ENCODE peak calls at places on chromosomes 7 and 10, in four cellular contexts. W is GM12865, X is astrocyte of the cerebellum, B is HepG2. G is an unnamed sample.
A peak's percentile ranks its signal among the peaks of the same experiment; 100 is the strongest.

GRCh38 chr10:80855348-80855971 is 317.8 kb downstream of the SH2D4B start:
- DNase-seq in W (peak; percentile 61), X (no peak), B (peak; percentile 2), G (no peak)

GRCh38 chr7:137670521-137671064 is 176.2 kb downstream of the DGKI start:
- DNase-seq in W (peak; percentile 81), X (no peak), B (no peak), G (no peak)

GRCh38 chr7:1562611-1563051 is 6.6 kb upstream of the TMEM184A start:
- DNase-seq in W (no peak), X (no peak), B (no peak), G (no peak)

GRCh38 chr7:17325364-17325763 is 26.9 kb downstream of the AHR start:
- DNase-seq in W (no peak), X (no peak), B (no peak), G (no peak)

GRCh38 chr7:143394777-143395176 is 13.6 kb downstream of the ZYX start:
- DNase-seq in W (no peak), X (no peak), B (no peak), G (no peak)

GRCh38 chr7:46879783-46880182 is 702.1 kb downstream of the TNS3 start:
- DNase-seq in W (no peak), X (no peak), B (no peak), G (no peak)

GRCh38 chr7:73828107-73828803 is 2.5 kb upstream of the CLDN4 start:
- DNase-seq in W (no peak), X (no peak), B (peak; percentile 89), G (peak; percentile 95)

GRCh38 chr10:61179734-61180133 is 235.7 kb upstream of the RHOBTB1 start:
- DNase-seq in W (no peak), X (no peak), B (peak; percentile 16), G (peak; percentile 15)

GRCh38 chr10:127982601-127983000 is 75.7 kb downstream of the PTPRE start:
- DNase-seq in W (no peak), X (no peak), B (no peak), G (no peak)

GRCh38 chr7:106465704-106466468 is 181.1 kb upstream of the NAMPT start:
- DNase-seq in W (no peak), X (no peak), B (no peak), G (no peak)

GRCh38 chr10:47336387-47337134 is 11.6 kb upstream of the RBP3 start:
- DNase-seq in W (no peak), X (no peak), B (no peak), G (no peak)

GRCh38 chr7:117780832-117781231 is 92.4 kb downstream of the CTTNBP2 start:
- DNase-seq in W (peak; percentile 74), X (no peak), B (no peak), G (no peak)

GRCh38 chr7:2138146-2138765 is 94.5 kb downstream of the MAD1L1 start:
- DNase-seq in W (peak; percentile 47), X (no peak), B (no peak), G (no peak)

GRCh38 chr10:97428572-97428981 is 2.6 kb downstream of the PGAM1 start:
- DNase-seq in W (peak; percentile 55), X (no peak), B (no peak), G (no peak)

GRCh38 chr7:5705318-5705717 is 76.1 kb downstream of the RNF216 start:
- DNase-seq in W (no peak), X (no peak), B (no peak), G (no peak)

DNA sequence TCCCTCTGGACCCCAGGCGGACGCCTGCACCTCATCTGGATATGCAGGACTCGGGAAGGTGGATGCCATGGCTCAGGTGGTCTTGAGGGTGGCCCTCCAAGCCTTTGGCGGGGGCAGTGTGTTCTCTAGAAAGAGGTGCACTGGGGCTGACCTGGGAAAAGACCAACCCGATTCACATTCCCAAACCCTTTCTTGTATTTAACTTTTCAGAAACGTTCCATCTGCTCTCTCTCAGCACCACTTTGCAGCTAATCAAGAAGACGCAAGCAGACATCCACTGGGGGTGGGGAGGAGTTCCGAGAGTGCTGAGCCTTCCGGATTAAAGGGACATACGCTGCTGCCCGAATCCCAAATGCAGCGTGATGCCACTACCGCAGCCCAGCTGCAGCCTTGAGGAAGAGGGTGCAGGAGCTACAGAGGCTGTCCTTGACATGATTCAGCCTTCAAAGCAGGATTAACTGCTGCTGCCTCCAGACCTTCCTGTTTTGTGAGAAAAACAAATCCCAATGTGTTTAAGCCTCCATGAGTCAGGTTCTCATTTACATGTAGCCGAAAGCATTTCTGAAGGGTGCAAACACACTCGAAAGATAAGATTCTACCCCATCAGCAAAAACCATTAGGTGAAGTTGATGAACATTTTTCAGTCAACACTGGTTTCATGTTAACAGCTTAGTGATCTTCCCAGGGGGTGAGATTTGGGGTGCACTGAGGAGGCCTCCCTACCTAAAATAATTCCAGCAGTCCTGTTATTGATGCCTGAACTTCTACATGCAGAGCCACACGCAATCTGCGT is 40.0 kb downstream of the RBM17 start:
- DNase-seq in W (no peak), X (no peak), B (no peak), G (no peak)
- H3K4me3 ChIP-seq in W (no peak overlapping the region), X (no peak overlapping the region), B (no peak overlapping the region), G (no peak overlapping the region)

DNA sequence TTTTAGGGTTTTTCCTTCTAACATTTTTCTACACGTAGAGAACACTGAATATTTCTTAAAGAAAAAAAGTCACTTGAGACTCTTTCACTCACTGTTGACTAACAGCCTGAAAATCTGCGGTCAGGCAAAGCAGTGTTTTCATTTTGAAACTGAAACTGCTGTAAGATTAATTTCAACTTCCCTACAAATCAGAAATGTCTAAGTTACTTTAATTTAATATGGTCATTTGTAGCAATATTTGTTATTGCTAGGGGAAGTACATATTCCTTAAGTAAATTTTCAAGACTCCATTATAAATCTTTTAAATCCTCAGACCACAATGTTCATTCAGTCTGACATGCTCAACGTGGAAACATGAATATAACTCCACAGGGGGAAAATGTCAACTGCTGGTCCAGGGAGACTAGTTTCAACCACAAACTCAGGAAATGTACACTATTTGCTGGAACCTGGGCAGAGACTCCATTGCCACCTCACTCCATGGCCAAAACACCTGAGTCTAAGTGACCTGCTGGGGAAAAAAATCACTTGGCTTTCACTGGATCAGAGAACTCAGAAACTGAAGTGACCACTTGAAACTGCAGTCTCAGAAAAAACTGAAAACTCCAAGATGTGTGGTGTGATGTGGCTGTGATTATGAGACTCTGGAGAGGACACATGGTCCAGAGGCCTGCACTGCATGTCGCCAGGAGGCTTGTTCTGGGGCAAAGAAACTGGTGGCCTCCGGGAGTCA is 161.2 kb downstream of the TAX1BP1 start:
- DNase-seq in W (peak; percentile 69), X (no peak), B (no peak), G (no peak)
- H3K4me3 ChIP-seq in W (no peak overlapping the region), X (no peak overlapping the region), B (no peak overlapping the region), G (no peak overlapping the region)

GRCh38 chr7:151706568-151707469 is 170.1 kb downstream of the PRKAG2 start:
- DNase-seq in W (no peak), X (no peak), B (no peak), G (no peak)

GRCh38 chr7:151702961-151703360 is 174.0 kb downstream of the PRKAG2 start:
- DNase-seq in W (no peak), X (no peak), B (no peak), G (no peak)

GRCh38 chr7:151705744-151706567 is 171.0 kb downstream of the PRKAG2 start:
- DNase-seq in W (peak; percentile 33), X (no peak), B (peak; percentile 30), G (peak; percentile 58)

GRCh38 chr7:151704284-151704968 is 172.5 kb downstream of the PRKAG2 start:
- DNase-seq in W (no peak), X (no peak), B (no peak), G (no peak)

GRCh38 chr7:151704969-151705743 is 171.8 kb downstream of the PRKAG2 start:
- DNase-seq in W (no peak), X (no peak), B (no peak), G (no peak)
- H3K4me3 ChIP-seq in W (no peak overlapping the region), X (no peak overlapping the region), B (no peak overlapping the region), G (no peak overlapping the region)

DNA sequence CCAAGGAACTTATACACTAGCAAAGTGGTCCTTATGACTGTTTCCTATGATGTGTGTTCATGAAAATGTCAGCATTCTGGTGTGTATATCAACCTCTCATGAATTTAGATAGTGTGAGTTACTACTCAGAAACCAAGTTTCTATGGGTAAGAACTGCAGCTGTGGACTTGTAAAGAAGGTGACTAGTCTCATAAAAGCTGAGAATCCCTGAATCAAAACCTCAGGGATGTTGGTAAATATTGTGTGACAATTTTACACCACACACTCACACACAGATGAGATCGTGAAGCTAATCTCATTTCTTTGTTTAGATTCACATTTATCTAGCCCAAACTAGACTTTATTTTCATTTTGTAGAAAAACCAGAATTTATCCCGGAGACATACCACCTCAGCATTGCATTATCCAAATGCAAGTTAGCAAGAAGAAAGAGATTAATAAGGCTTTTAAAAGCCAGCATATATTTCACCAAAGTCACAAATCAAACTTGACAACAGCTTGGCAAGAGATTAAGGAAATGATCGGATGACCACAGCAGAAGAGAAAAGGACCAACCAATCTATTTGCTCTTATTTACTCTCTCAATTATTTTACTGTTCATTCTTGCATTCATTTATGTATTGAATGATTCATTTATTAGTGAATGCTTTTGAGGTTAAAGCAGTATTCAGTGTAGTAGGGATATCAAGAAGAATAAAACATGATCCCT is 92.9 kb downstream of the PLXDC2 start:
- DNase-seq in W (no peak), X (no peak), B (no peak), G (no peak)
- H3K4me3 ChIP-seq in W (no peak overlapping the region), X (no peak overlapping the region), B (no peak overlapping the region), G (no peak overlapping the region)

GRCh38 chr10:88853155-88853554 is 1.5 kb upstream of the ANKRD22 start:
- DNase-seq in W (no peak), X (no peak), B (no peak), G (no peak)
- H3K4me3 ChIP-seq in W (no peak overlapping the region), X (no peak overlapping the region), B (no peak overlapping the region), G (no peak overlapping the region)

GRCh38 chr10:15181576-15182156 is 13.2 kb upstream of the NMT2 start:
- DNase-seq in W (no peak), X (no peak), B (no peak), G (no peak)
- H3K4me3 ChIP-seq in W (no peak overlapping the region), X (no peak overlapping the region), B (no peak overlapping the region), G (no peak overlapping the region)

GRCh38 chr7:95599069-95599468 is 2.8 kb upstream of the PDK4 start:
- DNase-seq in W (no peak), X (no peak), B (no peak), G (no peak)

GRCh38 chr7:95598511-95598910 is 2.2 kb upstream of the PDK4 start:
- DNase-seq in W (no peak), X (no peak), B (no peak), G (no peak)

GRCh38 chr7:95594185-95594584 is 2.1 kb downstream of the PDK4 start:
- DNase-seq in W (no peak), X (no peak), B (no peak), G (no peak)

GRCh38 chr7:95595825-95596182 is 512 bp downstream of the PDK4 start:
- DNase-seq in W (no peak), X (no peak), B (no peak), G (no peak)

GRCh38 chr7:95596183-95597135 is at the start of gene PDK4:
- DNase-seq in W (no peak), X (no peak), B (no peak), G (peak; percentile 47)
- H3K4me3 ChIP-seq in W (no peak within 1 kb of the TSS), X (peak within 1 kb of the TSS; percentile 58), B (peak within 1 kb of the TSS; percentile 62), G (peak within 1 kb of the TSS; percentile 52)

DNA sequence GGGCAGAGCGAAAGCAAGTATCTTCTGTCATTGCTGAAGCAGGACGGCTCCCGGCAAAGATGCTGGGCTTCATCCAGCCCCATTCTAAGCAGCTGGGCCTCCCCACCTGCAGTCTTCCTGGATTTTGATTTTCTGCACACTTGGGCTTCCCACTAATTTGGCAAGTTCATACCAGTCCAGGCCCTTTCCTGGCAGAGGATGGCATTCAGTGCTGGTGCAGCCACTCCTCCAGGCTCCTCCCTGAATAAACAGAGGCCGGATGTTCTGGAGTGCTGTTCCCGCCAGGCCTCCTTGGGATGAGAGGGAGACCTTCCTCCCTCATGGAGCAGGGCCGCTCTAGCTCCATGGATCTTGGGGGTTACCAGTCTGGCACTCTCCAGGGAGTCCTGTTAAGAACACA is 3.4 kb downstream of the BAG3 start:
- DNase-seq in W (no peak), X (no peak), B (peak; percentile 27), G (no peak)
- H3K4me3 ChIP-seq in W (no peak overlapping the region), X (peak overlapping the region; percentile 86), B (no peak overlapping the region), G (no peak overlapping the region)

G was measured in Caco-2.